ENCODE peak calls at places on chromosomes 16 and 17, in ten cellular contexts. L is brain microvascular endothelial cell, I is mammary epithelial cell, R is GM06990, W is heart right ventricle, P is GM12864, Y is psoas muscle, C is AG10803, N is left ventricle myocardium inferior, Q is mucosa of descending colon. A is an unnamed sample.

GRCh38 chr17:17844500-17844899 is 7.7 kb upstream of the SREBF1 start:
- DNase-seq in L (no peak), I (no peak), R (no peak), W (no peak), P (no peak), Y (no peak), C (no peak), N (no peak), Q (no peak), A (no peak)

GRCh38 chr16:67014641-67015315 is 14.2 kb upstream of the CBFB start:
- DNase-seq in L (no peak), I (no peak), R (no peak), W (no peak), P (no peak), Y (no peak), C (no peak), N (no peak), Q (no peak), A (no peak)

GRCh38 chr17:705863-706262 is 8.8 kb downstream of the VPS53 start:
- DNase-seq in L (no peak), I (no peak), R (no peak), W (peak), P (no peak), Y (no peak), C (no peak), N (no peak), Q (no peak), A (no peak)

GRCh38 chr16:27404163-27404823 is 2.3 kb downstream of the IL21R start:
- DNase-seq in L (no peak), I (no peak), R (no peak), W (no peak), P (no peak), Y (no peak), C (no peak), N (no peak), Q (no peak), A (no peak)

GRCh38 chr16:4852221-4852872 is 5.1 kb downstream of the UBN1 start:
- DNase-seq in L (peak), I (peak), R (no peak), W (no peak), P (no peak), Y (no peak), C (peak), N (no peak), Q (no peak), A (no peak)

GRCh38 chr17:40645932-40646331 is 1.7 kb downstream of the SMARCE1 start:
- DNase-seq in L (no peak), I (no peak), R (no peak), W (no peak), P (no peak), Y (no peak), C (no peak), N (no peak), Q (no peak), A (no peak)

GRCh38 chr16:67514382-67514828 is 14.2 kb upstream of the RIPOR1 start:
- DNase-seq in L (peak), I (peak), R (peak), W (peak), P (peak), Y (peak), C (peak), N (peak), Q (peak), A (no peak)

GRCh38 chr16:57265850-57266530 is 18.5 kb downstream of the PLLP start:
- DNase-seq in L (no peak), I (peak), R (no peak), W (peak), P (no peak), Y (peak), C (peak), N (peak), Q (peak), A (no peak)

GRCh38 chr17:40735016-40735415 is 20.1 kb downstream of the KRT25 start:
- DNase-seq in L (no peak), I (peak), R (no peak), W (no peak), P (no peak), Y (no peak), C (no peak), N (no peak), Q (no peak), A (no peak)

GRCh38 chr16:64459821-64460220 is 662.0 kb downstream of the CDH11 start:
- DNase-seq in L (peak), I (no peak), R (no peak), W (peak), P (no peak), Y (no peak), C (peak), N (no peak), Q (no peak), A (no peak)

GRCh38 chr17:17741346-17742023 is 60.2 kb downstream of the RAI1 start:
- DNase-seq in L (no peak), I (peak), R (no peak), W (no peak), P (no peak), Y (no peak), C (peak), N (no peak), Q (no peak), A (no peak)

GRCh38 chr17:10698116-10698818 is 873 bp downstream of the ADPRM start:
- DNase-seq in L (peak), I (peak), R (no peak), W (no peak), P (no peak), Y (no peak), C (peak), N (no peak), Q (no peak), A (no peak)

GRCh38 chr16:48504216-48504615 is 105.8 kb downstream of the N4BP1 start:
- DNase-seq in L (no peak), I (no peak), R (no peak), W (no peak), P (no peak), Y (no peak), C (no peak), N (no peak), Q (no peak), A (no peak)

GRCh38 chr16:52756812-52757517 is 210.0 kb upstream of the TOX3 start:
- DNase-seq in L (no peak), I (no peak), R (no peak), W (no peak), P (no peak), Y (no peak), C (no peak), N (no peak), Q (no peak), A (no peak)

DNA sequence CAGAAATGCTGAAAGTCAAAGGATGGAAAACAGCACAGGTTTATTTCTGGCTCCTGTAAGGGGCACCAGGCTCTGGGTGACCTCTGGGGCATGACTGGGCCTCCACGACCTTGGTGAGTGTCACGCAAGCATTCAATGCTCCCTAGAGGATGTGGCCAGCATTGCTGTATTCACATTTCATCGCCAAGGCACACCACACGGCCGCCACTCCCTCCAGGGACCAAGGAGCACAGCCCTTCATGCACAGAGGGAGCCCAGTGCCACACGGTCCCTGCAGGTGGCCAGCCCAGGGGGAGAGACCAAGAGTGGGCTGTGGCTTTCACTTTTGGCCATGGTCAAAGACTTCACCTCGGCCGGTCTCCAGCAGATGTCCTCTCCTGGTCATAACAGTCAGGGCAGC is 137.4 kb upstream of the TNRC6C start:
- DNase-seq in L (no peak), I (no peak), R (no peak), W (peak), P (no peak), Y (peak), C (no peak), N (no peak), Q (no peak), A (no peak)
- TF ChIP-seq CTCF in L (no peak), I (no peak), R (no peak), W (peak), P (peak), Y (peak), C (no peak), N (peak), Q (no peak), A (no peak)

GRCh38 chr16:10657925-10658324 is 36.8 kb downstream of the TEKT5 start:
- DNase-seq in L (no peak), I (no peak), R (no peak), W (no peak), P (no peak), Y (no peak), C (no peak), N (no peak), Q (no peak), A (no peak)

GRCh38 chr16:10655415-10655977 is 39.2 kb downstream of the TEKT5 start:
- DNase-seq in L (no peak), I (peak), R (no peak), W (no peak), P (no peak), Y (no peak), C (no peak), N (no peak), Q (no peak), A (no peak)

GRCh38 chr16:10654592-10655414 is 39.9 kb downstream of the TEKT5 start:
- DNase-seq in L (no peak), I (no peak), R (no peak), W (no peak), P (no peak), Y (no peak), C (no peak), N (no peak), Q (no peak), A (no peak)

GRCh38 chr16:10658943-10659342 is 35.8 kb downstream of the TEKT5 start:
- DNase-seq in L (no peak), I (no peak), R (no peak), W (no peak), P (no peak), Y (no peak), C (no peak), N (no peak), Q (no peak), A (no peak)

GRCh38 chr16:10656618-10657017 is 38.1 kb downstream of the TEKT5 start:
- DNase-seq in L (no peak), I (no peak), R (no peak), W (no peak), P (no peak), Y (no peak), C (no peak), N (no peak), Q (no peak), A (no peak)
- H3K4me3 ChIP-seq in L (no peak), I (no peak), R (no peak), W (no peak), P (no peak), Y (no peak), C (no peak), N (no peak), Q (no peak), A (no peak)

GRCh38 chr16:55647798-55648197 is 8.0 kb upstream of the SLC6A2 start:
- DNase-seq in L (no peak), I (no peak), R (no peak), W (no peak), P (no peak), Y (no peak), C (no peak), N (no peak), Q (no peak), A (no peak)
- TF ChIP-seq CTCF in L (no peak), I (no peak), R (no peak), W (no peak), P (no peak), Y (no peak), C (peak), N (peak), Q (no peak), A (no peak)

GRCh38 chr16:53837421-53837820 is 133.5 kb downstream of the FTO start:
- DNase-seq in L (no peak), I (no peak), R (no peak), W (no peak), P (no peak), Y (no peak), C (no peak), N (no peak), Q (no peak), A (no peak)

GRCh38 chr16:53839150-53839549 is 135.2 kb downstream of the FTO start:
- DNase-seq in L (no peak), I (peak), R (no peak), W (no peak), P (no peak), Y (no peak), C (no peak), N (no peak), Q (no peak), A (no peak)

GRCh38 chr16:53836142-53836541 is 132.2 kb downstream of the FTO start:
- DNase-seq in L (no peak), I (no peak), R (no peak), W (no peak), P (no peak), Y (no peak), C (no peak), N (no peak), Q (no peak), A (no peak)

GRCh38 chr16:53833145-53833544 is 129.2 kb downstream of the FTO start:
- DNase-seq in L (no peak), I (no peak), R (no peak), W (no peak), P (no peak), Y (no peak), C (no peak), N (no peak), Q (no peak), A (no peak)

GRCh38 chr16:53836680-53837079 is 132.7 kb downstream of the FTO start:
- DNase-seq in L (no peak), I (no peak), R (no peak), W (no peak), P (no peak), Y (no peak), C (no peak), N (no peak), Q (no peak), A (no peak)
- H3K4me3 ChIP-seq in L (no peak), I (no peak), R (no peak), W (no peak), P (no peak), Y (no peak), C (no peak), N (no peak), Q (no peak), A (no peak)

DNA sequence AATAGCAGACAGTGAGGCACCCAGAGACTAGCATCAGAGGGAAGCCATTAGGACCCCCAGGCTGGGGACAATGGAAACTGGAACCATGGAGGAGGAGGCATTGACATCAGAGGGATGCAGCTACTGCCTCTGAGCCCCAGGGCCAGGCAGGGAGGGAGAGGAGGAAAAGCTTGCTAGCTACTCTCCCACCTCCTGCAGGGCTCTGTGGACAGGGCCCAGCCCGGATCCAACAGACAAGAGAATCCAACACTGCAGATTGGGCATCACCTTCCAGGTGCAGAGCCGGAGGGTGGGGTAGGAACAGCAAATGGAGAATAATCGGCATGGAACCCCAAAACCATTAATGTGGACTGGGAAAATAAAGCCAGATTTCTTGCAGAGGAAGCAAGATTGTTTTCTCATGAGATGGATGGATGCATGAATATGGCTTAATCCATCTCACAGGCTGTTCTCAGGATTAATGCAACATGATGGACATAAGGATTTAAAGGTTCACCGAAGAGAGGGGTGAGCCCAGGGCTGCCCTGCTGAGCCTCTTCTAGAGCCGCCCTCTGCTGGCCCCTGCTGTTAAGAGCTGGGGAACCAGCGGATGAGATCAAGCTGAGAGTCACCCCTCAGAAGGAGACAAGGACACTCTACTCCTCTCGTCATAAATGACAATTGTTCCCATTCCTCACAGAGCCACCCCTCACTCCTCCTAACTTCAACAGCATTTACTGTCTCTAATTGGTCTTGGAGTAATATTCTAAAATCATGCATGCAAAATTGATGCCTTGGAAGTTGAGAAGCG is 48.8 kb downstream of the DNAH3 start:
- DNase-seq in L (peak), I (no peak), R (no peak), W (no peak), P (no peak), Y (no peak), C (peak), N (peak), Q (no peak), A (peak)
- TF ChIP-seq CTCF in L (peak), I (peak), R (peak), W (peak), P (peak), Y (peak), C (peak), N (peak), Q (no peak), A (peak)